ENCODE peak calls at places on chromosomes 4 and X, in five cellular contexts. One of them, this sample, is unnamed.

GRCh38 chr4:100569196-100569595 is 51.4 kb upstream of the EMCN start:
- DNase-seq in NB4: no peak
- DNase-seq in A549: no peak
- DNase-seq in WTC11: no peak
- DNase-seq in SK-N-SH: no peak
- DNase-seq in this sample: no peak

GRCh38 chr4:185774815-185775684 is 36.9 kb downstream of the SORBS2 start:
- DNase-seq in NB4: no peak
- DNase-seq in WTC11: no peak
- DNase-seq in SK-N-SH: no peak
- DNase-seq in A549: peak; percentile 15
- DNase-seq in this sample: no peak

GRCh38 chr4:176883108-176883550 is 90.4 kb upstream of the VEGFC start:
- DNase-seq in SK-N-SH: no peak
- DNase-seq in NB4: no peak
- DNase-seq in WTC11: no peak
- DNase-seq in A549: peak; percentile 64
- DNase-seq in this sample: no peak

GRCh38 chr4:98603683-98604573 is 54.5 kb downstream of the TSPAN5 start:
- DNase-seq in WTC11: no peak
- DNase-seq in A549: no peak
- DNase-seq in NB4: no peak
- DNase-seq in SK-N-SH: no peak
- DNase-seq in this sample: no peak

GRCh38 chrX:39975094-39975865 is 122.5 kb downstream of the BCOR start:
- DNase-seq in NB4: no peak
- DNase-seq in WTC11: no peak
- DNase-seq in SK-N-SH: no peak
- DNase-seq in A549: no peak
- DNase-seq in this sample: no peak

GRCh38 chrX:143648705-143649104 is 12.8 kb upstream of the SLITRK4 start:
- DNase-seq in NB4: peak; percentile 13
- DNase-seq in WTC11: no peak
- DNase-seq in SK-N-SH: no peak
- DNase-seq in A549: no peak
- DNase-seq in this sample: no peak

GRCh38 chrX:30597258-30598012 is 19.9 kb upstream of the TASL start:
- DNase-seq in A549: no peak
- DNase-seq in WTC11: no peak
- DNase-seq in NB4: peak; percentile 77
- DNase-seq in SK-N-SH: no peak
- DNase-seq in this sample: no peak

GRCh38 chr4:105092356-105092755 is 54.3 kb upstream of the TET2 start:
- DNase-seq in NB4: no peak
- DNase-seq in SK-N-SH: no peak
- DNase-seq in WTC11: no peak
- DNase-seq in A549: no peak
- DNase-seq in this sample: no peak

GRCh38 chr4:182540496-182540895 is 297.3 kb downstream of the TENM3 start:
- DNase-seq in WTC11: no peak
- DNase-seq in A549: no peak
- DNase-seq in SK-N-SH: no peak
- DNase-seq in NB4: no peak
- DNase-seq in this sample: no peak

GRCh38 chr4:4502694-4503311 is 39.0 kb downstream of the STX18 start:
- DNase-seq in SK-N-SH: no peak
- DNase-seq in A549: no peak
- DNase-seq in WTC11: no peak
- DNase-seq in NB4: no peak
- DNase-seq in this sample: no peak

GRCh38 chrX:155035688-155036087 is 9.0 kb downstream of the FUNDC2 start:
- DNase-seq in WTC11: no peak
- DNase-seq in NB4: no peak
- DNase-seq in A549: no peak
- DNase-seq in SK-N-SH: no peak
- DNase-seq in this sample: no peak

GRCh38 chr4:137558951-137559350 is 26.7 kb upstream of the PCDH18 start:
- DNase-seq in WTC11: no peak
- DNase-seq in NB4: peak; percentile 1
- DNase-seq in SK-N-SH: no peak
- DNase-seq in A549: no peak
- DNase-seq in this sample: no peak

GRCh38 chr4:158678767-158679166 is 6.7 kb downstream of the ETFDH start:
- DNase-seq in A549: no peak
- DNase-seq in SK-N-SH: no peak
- DNase-seq in WTC11: no peak
- DNase-seq in NB4: no peak
- DNase-seq in this sample: no peak

GRCh38 chr4:52376107-52376704 is 282.9 kb downstream of the USP46 start:
- DNase-seq in SK-N-SH: peak; percentile 41
- DNase-seq in NB4: peak; percentile 51
- DNase-seq in A549: peak; percentile 30
- DNase-seq in WTC11: no peak
- DNase-seq in this sample: no peak

GRCh38 chr4:113979157-113979972 is at the start of gene ARSJ:
- DNase-seq in WTC11: peak; percentile 72
- DNase-seq in A549: peak; percentile 58
- DNase-seq in NB4: no peak
- DNase-seq in SK-N-SH: peak; percentile 76
- DNase-seq in this sample: peak; percentile 25

GRCh38 chr4:70452946-70453345 is 19.1 kb upstream of the MUC7 start:
- DNase-seq in WTC11: no peak
- DNase-seq in NB4: no peak
- DNase-seq in SK-N-SH: no peak
- DNase-seq in A549: no peak
- DNase-seq in this sample: no peak

GRCh38 chrX:20527458-20528099 is 260.9 kb upstream of the RPS6KA3 start:
- DNase-seq in NB4: peak; percentile 41
- DNase-seq in A549: peak; percentile 38
- DNase-seq in SK-N-SH: peak; percentile 26
- DNase-seq in WTC11: no peak
- DNase-seq in this sample: no peak

GRCh38 chrX:109600114-109600710 is 24.8 kb downstream of the KCNE5 start:
- DNase-seq in NB4: peak; percentile 63
- DNase-seq in WTC11: peak; percentile 15
- DNase-seq in SK-N-SH: peak; percentile 10
- DNase-seq in A549: no peak
- DNase-seq in this sample: no peak

GRCh38 chrX:118530537-118530936 is 34.9 kb downstream of the DOCK11 start:
- DNase-seq in NB4: peak; percentile 63
- DNase-seq in WTC11: no peak
- DNase-seq in A549: no peak
- DNase-seq in SK-N-SH: no peak
- DNase-seq in this sample: no peak

GRCh38 chr4:6534050-6534449 is 40.9 kb upstream of the MAN2B2 start:
- DNase-seq in WTC11: no peak
- DNase-seq in A549: no peak
- DNase-seq in NB4: no peak
- DNase-seq in SK-N-SH: no peak
- DNase-seq in this sample: no peak

GRCh38 chr4:119585771-119586170 is 42.8 kb downstream of the PDE5A start:
- DNase-seq in SK-N-SH: no peak
- DNase-seq in WTC11: no peak
- DNase-seq in NB4: no peak
- DNase-seq in A549: no peak
- DNase-seq in this sample: no peak

GRCh38 chr4:183107891-183108459 is 8.9 kb downstream of the WWC2 start:
- DNase-seq in A549: no peak
- DNase-seq in SK-N-SH: no peak
- DNase-seq in WTC11: no peak
- DNase-seq in NB4: no peak
- DNase-seq in this sample: no peak

GRCh38 chrX:349196-349595 is 30.6 kb upstream of the GTPBP6 start:
- DNase-seq in SK-N-SH: no peak
- DNase-seq in A549: no peak
- DNase-seq in WTC11: no peak
- DNase-seq in NB4: no peak
- DNase-seq in this sample: no peak

GRCh38 chr4:41468122-41468521 is 69.8 kb upstream of the LIMCH1 start:
- DNase-seq in SK-N-SH: no peak
- DNase-seq in WTC11: no peak
- DNase-seq in A549: no peak
- DNase-seq in NB4: no peak
- DNase-seq in this sample: no peak

GRCh38 chrX:103211012-103211715 is 3.7 kb upstream of the BEX4 start:
- DNase-seq in NB4: peak; percentile 48
- DNase-seq in A549: peak; percentile 34
- DNase-seq in SK-N-SH: peak; percentile 60
- DNase-seq in WTC11: peak; percentile 22
- DNase-seq in this sample: no peak

GRCh38 chr4:107862658-107863057 is 37.9 kb downstream of the SGMS2 start:
- DNase-seq in NB4: no peak
- DNase-seq in WTC11: no peak
- DNase-seq in A549: peak; percentile 71
- DNase-seq in SK-N-SH: no peak
- DNase-seq in this sample: no peak

GRCh38 chr4:46390353-46391058 is 578 bp upstream of the GABRA2 start:
- DNase-seq in SK-N-SH: no peak
- DNase-seq in WTC11: peak; percentile 15
- DNase-seq in NB4: no peak
- DNase-seq in A549: no peak
- DNase-seq in this sample: no peak

GRCh38 chr4:179585761-179586160 is 2143.5 kb upstream of the AGA start:
- DNase-seq in A549: no peak
- DNase-seq in WTC11: no peak
- DNase-seq in SK-N-SH: no peak
- DNase-seq in NB4: no peak
- DNase-seq in this sample: no peak

GRCh38 chr4:89419121-89419695 is 111.6 kb upstream of the GPRIN3 start:
- DNase-seq in A549: no peak
- DNase-seq in SK-N-SH: no peak
- DNase-seq in NB4: no peak
- DNase-seq in WTC11: no peak
- DNase-seq in this sample: no peak

GRCh38 chr4:31408136-31408535 is 688.0 kb downstream of the PCDH7 start:
- DNase-seq in WTC11: no peak
- DNase-seq in A549: no peak
- DNase-seq in SK-N-SH: no peak
- DNase-seq in NB4: no peak
- DNase-seq in this sample: no peak

GRCh38 chr4:113057891-113058290 is 8.4 kb downstream of the ANK2 start:
- DNase-seq in SK-N-SH: no peak
- DNase-seq in WTC11: no peak
- DNase-seq in NB4: no peak
- DNase-seq in A549: peak; percentile 11
- DNase-seq in this sample: no peak

GRCh38 chr4:96103086-96103485 is 263.2 kb downstream of the PDHA2 start:
- DNase-seq in WTC11: no peak
- DNase-seq in NB4: no peak
- DNase-seq in A549: no peak
- DNase-seq in SK-N-SH: no peak
- DNase-seq in this sample: no peak

GRCh38 chrX:8684201-8684600 is 47.7 kb downstream of the ANOS1 start:
- DNase-seq in A549: no peak
- DNase-seq in WTC11: no peak
- DNase-seq in NB4: peak; percentile 15
- DNase-seq in SK-N-SH: no peak
- DNase-seq in this sample: no peak

GRCh38 chr4:168659971-168660465 is 163.2 kb downstream of the PALLD start:
- DNase-seq in WTC11: no peak
- DNase-seq in NB4: no peak
- DNase-seq in A549: no peak
- DNase-seq in SK-N-SH: no peak
- DNase-seq in this sample: no peak
- TF ChIP-seq MAX in WTC11: no peak
- TF ChIP-seq MAX in NB4: no peak
- TF ChIP-seq MAX in A549: no peak
- TF ChIP-seq MAX in SK-N-SH: no peak
- TF ChIP-seq MAX in this sample: no peak

GRCh38 chrX:54808109-54808604 is 612 bp downstream of the MAGED2 start:
- DNase-seq in NB4: no peak
- DNase-seq in WTC11: peak; percentile 76
- DNase-seq in A549: peak; percentile 32
- DNase-seq in SK-N-SH: peak; percentile 76
- DNase-seq in this sample: peak; percentile 80
- TF ChIP-seq MAX in NB4: no peak
- TF ChIP-seq MAX in WTC11: no peak
- TF ChIP-seq MAX in A549: no peak
- TF ChIP-seq MAX in SK-N-SH: no peak
- TF ChIP-seq MAX in this sample: no peak

DNA sequence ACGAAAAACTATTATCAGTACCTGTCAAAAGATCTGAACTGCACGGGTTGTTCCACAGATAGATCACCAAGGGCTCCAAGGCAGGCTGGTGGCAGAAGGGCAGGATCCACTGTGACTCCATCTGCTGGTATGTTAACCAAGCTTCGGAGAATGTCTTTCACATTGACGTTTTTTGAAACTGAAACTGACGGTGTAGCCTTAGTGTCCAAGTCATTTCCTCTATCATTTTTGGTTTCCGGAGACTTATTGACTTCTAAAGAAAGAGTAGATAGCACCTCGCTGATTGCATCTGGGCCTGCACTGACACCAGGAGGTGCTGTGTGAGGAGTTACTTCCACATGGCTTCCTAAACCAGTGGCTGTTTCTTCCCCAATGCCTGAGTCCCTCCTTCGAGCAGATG is 186.9 kb downstream of the LRBA start:
- DNase-seq in A549: no peak
- DNase-seq in WTC11: no peak
- DNase-seq in NB4: no peak
- DNase-seq in SK-N-SH: no peak
- DNase-seq in this sample: no peak
- TF ChIP-seq MAX in A549: no peak
- TF ChIP-seq MAX in WTC11: no peak
- TF ChIP-seq MAX in NB4: no peak
- TF ChIP-seq MAX in SK-N-SH: no peak
- TF ChIP-seq MAX in this sample: no peak

DNA sequence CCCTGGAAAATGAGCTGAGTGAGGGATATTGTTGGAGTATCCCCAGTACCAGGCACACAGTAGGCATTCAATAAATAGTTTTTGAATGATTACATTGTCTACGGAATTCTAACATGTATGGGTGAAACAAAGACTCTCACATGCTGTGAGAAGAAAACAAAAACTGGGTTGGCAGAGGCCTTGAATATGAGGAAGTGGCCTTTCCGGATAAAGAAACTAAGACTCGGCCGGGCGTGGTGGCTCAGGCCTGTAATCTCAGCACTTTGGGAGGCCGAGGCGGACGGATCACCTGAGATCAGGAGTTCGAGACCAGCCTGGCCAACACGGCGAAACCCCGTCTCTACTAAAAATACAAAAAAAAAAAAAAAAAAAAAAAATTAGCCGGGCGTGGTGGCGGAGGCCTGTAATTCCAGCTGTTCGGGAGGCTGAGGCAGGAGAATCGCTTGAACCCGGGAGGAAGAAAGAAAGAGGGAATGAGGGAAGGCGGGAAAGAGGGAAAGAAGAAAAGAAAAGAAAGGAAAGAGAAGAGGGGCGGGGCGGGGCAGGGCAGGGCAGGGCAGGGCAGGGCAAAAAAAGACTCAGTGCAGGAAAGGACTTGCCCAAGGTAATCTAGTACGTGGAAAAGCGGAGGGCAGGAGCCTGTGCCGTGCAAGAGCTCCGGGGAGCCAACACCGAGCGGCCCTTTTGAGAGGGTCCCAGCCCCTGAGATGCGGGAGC is 689 bp upstream of the TMA16 start:
- DNase-seq in NB4: peak; percentile 68
- DNase-seq in SK-N-SH: no peak
- DNase-seq in A549: peak; percentile 16
- DNase-seq in WTC11: no peak
- DNase-seq in this sample: no peak
- TF ChIP-seq MAX in NB4: no peak
- TF ChIP-seq MAX in SK-N-SH: no peak
- TF ChIP-seq MAX in A549: no peak
- TF ChIP-seq MAX in WTC11: no peak
- TF ChIP-seq MAX in this sample: no peak